ENCODE peak calls at places on chromosome 22, in four cellular contexts. W is NCI-H774, Z is esophagus muscularis mucosa, D is neuronal stem cell. P is an unnamed sample.
A peak's percentile ranks its signal among the peaks of the same experiment; 100 is the strongest.

GRCh38 chr22:27799334-27800249 is 2.0 kb downstream of the MN1 start:
- DNase-seq in W (no peak), Z (no peak), D (no peak), P (no peak)

GRCh38 chr22:30612789-30613188 is 5.8 kb downstream of the TCN2 start:
- DNase-seq in W (no peak), Z (no peak), D (no peak), P (no peak)

GRCh38 chr22:23877566-23877965 is 16.6 kb upstream of the MIF start:
- DNase-seq in W (no peak), Z (no peak), D (no peak), P (no peak)

GRCh38 chr22:31055322-31056159 is 25.6 kb upstream of the SMTN start:
- DNase-seq in W (peak; percentile 54), Z (peak; percentile 96), D (peak; percentile 26), P (peak; percentile 8)

GRCh38 chr22:49570032-49570848 is 257.4 kb downstream of the BRD1 start:
- DNase-seq in W (no peak), Z (no peak), D (no peak), P (no peak)

GRCh38 chr22:20422965-20423635 is 14.5 kb downstream of the SCARF2 start:
- DNase-seq in W (no peak), Z (no peak), D (no peak), P (peak; percentile 80)

GRCh38 chr22:21082248-21082647 is 36.5 kb downstream of the LRRC74B start:
- DNase-seq in W (no peak), Z (no peak), D (no peak), P (no peak)

GRCh38 chr22:27413702-27414101 is 387.9 kb downstream of the MN1 start:
- DNase-seq in W (no peak), Z (no peak), D (no peak), P (no peak)

GRCh38 chr22:21657361-21658118 is 8.3 kb upstream of the PPIL2 start:
- DNase-seq in W (peak; percentile 90), Z (no peak), D (peak; percentile 87), P (no peak)

GRCh38 chr22:42967933-42968332 is 47.0 kb downstream of the PACSIN2 start:
- DNase-seq in W (no peak), Z (no peak), D (no peak), P (no peak)

P was measured in occipital lobe.